ENCODE peak calls at places on chromosome 15, in eight cellular contexts. I, G, H, M, O, J, A and V are unnamed samples.
A peak's percentile ranks its signal among the peaks of the same experiment; 100 is the strongest.

GRCh38 chr15:83178869-83179325 is 28.7 kb downstream of the HDGFL3 start:
- DNase-seq in I (no peak), G (no peak), H (no peak), M (no peak), O (no peak), J (no peak), A (no peak), V (no peak)

GRCh38 chr15:69731581-69731980 is 279.0 kb downstream of the RPLP1 start:
- DNase-seq in I (no peak), G (no peak), H (no peak), M (no peak), O (no peak), J (no peak), A (no peak), V (no peak)

GRCh38 chr15:60918234-60918964 is 310.7 kb downstream of the RORA start:
- DNase-seq in I (no peak), G (no peak), H (peak; percentile 12), M (no peak), O (peak; percentile 37), J (no peak), A (no peak), V (peak; percentile 45)

GRCh38 chr15:66486887-66487286 is 10.7 kb downstream of the SNAPC5 start:
- DNase-seq in I (no peak), G (no peak), H (no peak), M (no peak), O (no peak), J (no peak), A (no peak), V (no peak)

GRCh38 chr15:32867313-32867626 is 149.5 kb downstream of the GREM1 start:
- DNase-seq in I (no peak), G (peak; percentile 72), H (peak; percentile 69), M (no peak), O (no peak), J (no peak), A (no peak), V (no peak)

GRCh38 chr15:25173241-25174028 is 218.6 kb downstream of the SNRPN start:
- DNase-seq in I (peak; percentile 18), G (peak; percentile 67), H (no peak), M (peak; percentile 35), O (peak; percentile 8), J (peak; percentile 3), A (no peak), V (peak; percentile 7)

GRCh38 chr15:71103102-71103676 is 12.1 kb upstream of the THSD4 start:
- DNase-seq in I (no peak), G (no peak), H (peak; percentile 69), M (no peak), O (no peak), J (no peak), A (no peak), V (no peak)

GRCh38 chr15:71334434-71334833 is 219.2 kb downstream of the THSD4 start:
- DNase-seq in I (no peak), G (no peak), H (no peak), M (no peak), O (no peak), J (no peak), A (no peak), V (no peak)

GRCh38 chr15:67550522-67550921 is 8.0 kb downstream of the MAP2K5 start:
- DNase-seq in I (peak; percentile 39), G (peak; percentile 69), H (no peak), M (no peak), O (no peak), J (no peak), A (no peak), V (no peak)

GRCh38 chr15:98682992-98683701 is 34.8 kb downstream of the IGF1R start:
- DNase-seq in I (no peak), G (no peak), H (peak; percentile 86), M (no peak), O (no peak), J (no peak), A (no peak), V (no peak)

GRCh38 chr15:66066439-66066838 is 187.1 kb downstream of the MEGF11 start:
- DNase-seq in I (no peak), G (no peak), H (no peak), M (peak; percentile 50), O (no peak), J (no peak), A (no peak), V (no peak)

GRCh38 chr15:77670558-77671148 is 37.9 kb upstream of the LINGO1 start:
- DNase-seq in I (no peak), G (no peak), H (no peak), M (no peak), O (no peak), J (no peak), A (no peak), V (no peak)

GRCh38 chr15:90427185-90427584 is 39.1 kb downstream of the IQGAP1 start:
- DNase-seq in I (no peak), G (no peak), H (no peak), M (no peak), O (no peak), J (no peak), A (no peak), V (no peak)

GRCh38 chr15:48331796-48332641 is 790 bp downstream of the DUT start:
- DNase-seq in I (peak; percentile 81), G (peak; percentile 94), H (peak; percentile 59), M (peak; percentile 88), O (peak; percentile 52), J (peak; percentile 61), A (peak; percentile 64), V (peak; percentile 61)

GRCh38 chr15:46854559-46854958 is 862.7 kb upstream of the SEMA6D start:
- DNase-seq in I (no peak), G (no peak), H (no peak), M (no peak), O (no peak), J (no peak), A (no peak), V (no peak)

GRCh38 chr15:68177747-68178146 is 27.4 kb downstream of the CALML4 start:
- DNase-seq in I (no peak), G (no peak), H (no peak), M (no peak), O (no peak), J (no peak), A (no peak), V (no peak)

GRCh38 chr15:88512606-88513005 is 33.9 kb downstream of the DET1 start:
- DNase-seq in I (no peak), G (no peak), H (no peak), M (no peak), O (no peak), J (no peak), A (no peak), V (no peak)

GRCh38 chr15:39347453-39347852 is 233.4 kb upstream of the THBS1 start:
- DNase-seq in I (no peak), G (no peak), H (no peak), M (no peak), O (no peak), J (no peak), A (no peak), V (no peak)

GRCh38 chr15:39350785-39351184 is 230.1 kb upstream of the THBS1 start:
- DNase-seq in I (no peak), G (no peak), H (no peak), M (no peak), O (no peak), J (no peak), A (no peak), V (no peak)

GRCh38 chr15:39344662-39345141 is 236.2 kb upstream of the THBS1 start:
- DNase-seq in I (no peak), G (no peak), H (no peak), M (no peak), O (no peak), J (no peak), A (no peak), V (no peak)

GRCh38 chr15:39341238-39341637 is 239.6 kb upstream of the THBS1 start:
- DNase-seq in I (no peak), G (no peak), H (no peak), M (no peak), O (no peak), J (no peak), A (no peak), V (no peak)

GRCh38 chr15:39345176-39345575 is 235.7 kb upstream of the THBS1 start:
- DNase-seq in I (no peak), G (no peak), H (no peak), M (no peak), O (no peak), J (no peak), A (no peak), V (no peak)
- H3K4me1 ChIP-seq in I (no peaks in the 10 kb centered on the region), G (no peaks in the 10 kb centered on the region), H (no peaks in the 10 kb centered on the region), M (no peaks in the 10 kb centered on the region), O (no peaks in the 10 kb centered on the region), J (no peaks in the 10 kb centered on the region), A (no peaks in the 10 kb centered on the region), V (no peaks in the 10 kb centered on the region)

GRCh38 chr15:41969851-41970431 is 2.4 kb downstream of the EHD4 start:
- DNase-seq in I (no peak), G (no peak), H (peak; percentile 54), M (no peak), O (no peak), J (peak; percentile 31), A (no peak), V (no peak)

GRCh38 chr15:41971893-41972340 is 440 bp downstream of the EHD4 start:
- DNase-seq in I (no peak), G (no peak), H (no peak), M (no peak), O (peak; percentile 69), J (peak; percentile 35), A (no peak), V (no peak)

GRCh38 chr15:41968738-41969137 is 3.6 kb downstream of the EHD4 start:
- DNase-seq in I (no peak), G (no peak), H (no peak), M (no peak), O (no peak), J (no peak), A (no peak), V (no peak)

GRCh38 chr15:41971089-41971892 is 1.1 kb downstream of the EHD4 start:
- DNase-seq in I (peak; percentile 68), G (peak; percentile 92), H (peak; percentile 56), M (peak; percentile 83), O (peak; percentile 71), J (peak; percentile 69), A (peak; percentile 43), V (peak; percentile 58)

GRCh38 chr15:41970456-41970855 is 1.9 kb downstream of the EHD4 start:
- DNase-seq in I (no peak), G (no peak), H (no peak), M (no peak), O (no peak), J (no peak), A (no peak), V (no peak)
- H3K27ac ChIP-seq in I (peak overlapping the region; percentile 96), G (no peak overlapping the region), H (peak overlapping the region; percentile 20), M (no peak overlapping the region), O (no peak overlapping the region), J (peak overlapping the region; percentile 9), A (peak overlapping the region; percentile 89), V (peak overlapping the region; percentile 96)

DNA sequence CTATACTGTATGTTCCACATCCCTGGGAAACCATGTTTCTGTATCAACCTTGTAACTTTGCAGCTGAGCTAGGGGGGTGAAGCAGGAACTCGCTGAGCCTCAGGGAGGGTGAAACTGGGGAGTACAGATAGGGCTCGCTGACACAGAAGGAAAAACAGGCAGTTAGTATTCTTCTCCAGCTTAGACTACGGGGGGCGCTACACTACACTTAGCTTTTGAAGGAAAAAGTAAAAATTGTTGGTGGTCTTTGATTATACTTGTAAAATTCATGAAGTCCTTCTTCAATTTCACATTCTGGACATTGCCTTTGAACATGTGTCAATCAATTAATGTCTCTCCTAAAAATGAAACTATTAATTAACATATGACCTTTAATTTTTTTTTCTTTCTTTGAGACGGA is 73.5 kb upstream of the RGMA start:
- DNase-seq in I (no peak), G (no peak), H (no peak), M (no peak), O (no peak), J (no peak), A (no peak), V (no peak)
- TF ChIP-seq CTCF in I (no peak), G (no peak), H (no peak), M (no peak), O (no peak), J (no peak), A (no peak), V (no peak)

GRCh38 chr15:85033148-85033547 is 51.5 kb downstream of the PDE8A start:
- DNase-seq in I (no peak), G (peak; percentile 52), H (no peak), M (no peak), O (no peak), J (no peak), A (no peak), V (no peak)
- H3K4me1 ChIP-seq in I (peaks cover 61% of the 10 kb centered on the region), G (peaks cover 14% of the 10 kb centered on the region), H (peaks cover 12% of the 10 kb centered on the region), M (peaks cover 37% of the 10 kb centered on the region), O (peaks cover 42% of the 10 kb centered on the region), J (peaks cover 7% of the 10 kb centered on the region), A (peaks cover 28% of the 10 kb centered on the region), V (peaks cover 32% of the 10 kb centered on the region)